ENCODE peak calls at places on chromosomes 16 and 17, in ten cellular contexts. S, W, P, Q, G, F, T, U, B and A are unnamed samples.

GRCh38 chr17:44331249-44331760 is 6.7 kb upstream of the SLC25A39 start:
- DNase-seq in S (no peak), W (peak; percentile 90), P (no peak), Q (peak; percentile 95), G (peak; percentile 57), F (peak; percentile 91), T (peak; percentile 70), U (peak; percentile 89), B (peak; percentile 84), A (no peak)

GRCh38 chr16:9053006-9053601 is 38.3 kb upstream of the HAPSTR1 start:
- DNase-seq in S (peak; percentile 56), W (peak; percentile 52), P (peak; percentile 32), Q (peak; percentile 64), G (peak; percentile 65), F (no peak), T (no peak), U (peak; percentile 73), B (peak; percentile 99), A (no peak)

GRCh38 chr16:4115209-4115940 is 867 bp downstream of the ADCY9 start:
- DNase-seq in S (peak; percentile 75), W (no peak), P (peak; percentile 49), Q (peak; percentile 86), G (peak; percentile 74), F (peak; percentile 91), T (peak; percentile 44), U (peak; percentile 76), B (peak; percentile 66), A (no peak)

GRCh38 chr16:50478773-50479149 is 69.4 kb upstream of the NKD1 start:
- DNase-seq in S (no peak), W (no peak), P (no peak), Q (no peak), G (no peak), F (peak; percentile 80), T (no peak), U (no peak), B (no peak), A (no peak)

GRCh38 chr17:12282056-12282455 is 261.4 kb downstream of the MAP2K4 start:
- DNase-seq in S (no peak), W (no peak), P (no peak), Q (peak; percentile 57), G (no peak), F (no peak), T (no peak), U (no peak), B (no peak), A (no peak)

GRCh38 chr17:50680126-50680525 is 27.6 kb downstream of the ANKRD40 start:
- DNase-seq in S (no peak), W (no peak), P (no peak), Q (no peak), G (no peak), F (peak; percentile 58), T (no peak), U (no peak), B (no peak), A (no peak)

GRCh38 chr16:87321336-87322107 is 4.3 kb upstream of the C16orf95 start:
- DNase-seq in S (no peak), W (no peak), P (no peak), Q (no peak), G (no peak), F (peak; percentile 81), T (no peak), U (no peak), B (no peak), A (no peak)

GRCh38 chr16:11004957-11005610 is 60.7 kb downstream of the CLEC16A start:
- DNase-seq in S (no peak), W (no peak), P (no peak), Q (peak; percentile 53), G (no peak), F (no peak), T (no peak), U (no peak), B (no peak), A (no peak)

GRCh38 chr17:57589151-57590034 is 155.7 kb downstream of the CCDC182 start:
- DNase-seq in S (no peak), W (no peak), P (no peak), Q (peak; percentile 50), G (no peak), F (no peak), T (no peak), U (no peak), B (no peak), A (no peak)

GRCh38 chr17:15892679-15893332 is 52.1 kb upstream of the ADORA2B start:
- DNase-seq in S (no peak), W (no peak), P (no peak), Q (no peak), G (no peak), F (peak; percentile 39), T (no peak), U (no peak), B (no peak), A (peak; percentile 32)

GRCh38 chr17:72590382-72590781 is 469.6 kb downstream of the SOX9 start:
- DNase-seq in S (no peak), W (no peak), P (no peak), Q (peak; percentile 82), G (no peak), F (no peak), T (no peak), U (no peak), B (no peak), A (no peak)

GRCh38 chr16:11852092-11852809 is 909 bp upstream of the RSL1D1 start:
- DNase-seq in S (no peak), W (peak; percentile 15), P (no peak), Q (no peak), G (no peak), F (no peak), T (no peak), U (no peak), B (no peak), A (no peak)

GRCh38 chr17:72362466-72363335 is 241.9 kb downstream of the SOX9 start:
- DNase-seq in S (no peak), W (no peak), P (no peak), Q (peak; percentile 73), G (no peak), F (no peak), T (no peak), U (no peak), B (no peak), A (no peak)

GRCh38 chr17:75588546-75589016 is 981 bp downstream of the MYO15B start:
- DNase-seq in S (peak; percentile 66), W (no peak), P (no peak), Q (no peak), G (peak; percentile 82), F (no peak), T (no peak), U (peak; percentile 76), B (no peak), A (no peak)

GRCh38 chr16:15494231-15494630 is 59.8 kb downstream of the BMERB1 start:
- DNase-seq in S (no peak), W (no peak), P (no peak), Q (peak; percentile 62), G (no peak), F (no peak), T (no peak), U (peak; percentile 37), B (no peak), A (no peak)

GRCh38 chr17:332023-332422 is 20.6 kb downstream of the RPH3AL start:
- DNase-seq in S (no peak), W (no peak), P (no peak), Q (no peak), G (peak; percentile 62), F (no peak), T (no peak), U (peak; percentile 24), B (no peak), A (no peak)
- H3K4me3 ChIP-seq in S (no peak overlapping the region), W (no peak overlapping the region), P (no peak overlapping the region), Q (no peak overlapping the region), G (peak overlapping the region; percentile 37), F (no peak overlapping the region), T (no peak overlapping the region), U (no peak overlapping the region), B (no peak overlapping the region), A (no peak overlapping the region)

DNA sequence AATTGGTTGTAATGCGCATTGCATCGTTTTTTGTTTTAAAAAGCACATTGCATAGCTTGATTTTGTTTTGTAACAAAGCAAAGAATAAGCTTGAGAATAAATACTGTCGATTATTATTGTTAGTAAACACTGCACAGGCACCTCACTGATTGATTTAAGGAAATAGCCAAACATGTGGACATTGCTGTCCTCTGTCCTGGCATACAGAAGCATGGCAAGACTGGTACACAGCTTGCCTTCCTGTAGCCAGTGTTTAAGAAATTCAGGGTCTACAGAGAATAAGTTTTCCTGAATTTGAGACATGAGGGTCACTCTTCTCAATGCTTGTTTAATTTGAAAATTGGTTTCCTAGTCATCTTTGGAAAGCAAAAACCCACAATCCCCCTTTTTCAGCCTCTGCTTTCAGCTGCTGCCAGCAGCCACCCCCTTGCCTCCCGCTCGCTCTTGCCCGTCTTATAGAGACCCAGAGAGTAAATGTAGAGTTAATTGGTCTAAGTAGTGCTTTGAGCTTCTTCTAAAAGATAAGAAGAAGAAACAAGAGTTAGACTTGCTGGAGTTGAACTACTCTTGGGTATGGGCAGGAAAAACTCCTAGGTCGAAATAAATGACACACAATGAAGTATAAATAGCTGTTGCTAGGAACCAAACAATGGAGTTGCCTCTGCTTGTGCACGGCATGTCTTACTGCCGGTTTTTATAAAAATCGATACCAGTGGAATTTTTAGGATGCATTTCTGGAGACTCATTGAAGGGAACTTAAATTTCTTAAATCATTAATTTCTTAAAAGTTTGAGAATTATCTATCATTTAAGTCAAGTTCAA is 116.6 kb downstream of the MRTFB start:
- DNase-seq in S (no peak), W (no peak), P (no peak), Q (no peak), G (no peak), F (no peak), T (no peak), U (no peak), B (no peak), A (no peak)
- H3K4me3 ChIP-seq in S (peak overlapping the region; percentile 51), W (no peak overlapping the region), P (no peak overlapping the region), Q (peak overlapping the region; percentile 77), G (peak overlapping the region; percentile 42), F (no peak overlapping the region), T (no peak overlapping the region), U (peak overlapping the region; percentile 48), B (no peak overlapping the region), A (no peak overlapping the region)

DNA sequence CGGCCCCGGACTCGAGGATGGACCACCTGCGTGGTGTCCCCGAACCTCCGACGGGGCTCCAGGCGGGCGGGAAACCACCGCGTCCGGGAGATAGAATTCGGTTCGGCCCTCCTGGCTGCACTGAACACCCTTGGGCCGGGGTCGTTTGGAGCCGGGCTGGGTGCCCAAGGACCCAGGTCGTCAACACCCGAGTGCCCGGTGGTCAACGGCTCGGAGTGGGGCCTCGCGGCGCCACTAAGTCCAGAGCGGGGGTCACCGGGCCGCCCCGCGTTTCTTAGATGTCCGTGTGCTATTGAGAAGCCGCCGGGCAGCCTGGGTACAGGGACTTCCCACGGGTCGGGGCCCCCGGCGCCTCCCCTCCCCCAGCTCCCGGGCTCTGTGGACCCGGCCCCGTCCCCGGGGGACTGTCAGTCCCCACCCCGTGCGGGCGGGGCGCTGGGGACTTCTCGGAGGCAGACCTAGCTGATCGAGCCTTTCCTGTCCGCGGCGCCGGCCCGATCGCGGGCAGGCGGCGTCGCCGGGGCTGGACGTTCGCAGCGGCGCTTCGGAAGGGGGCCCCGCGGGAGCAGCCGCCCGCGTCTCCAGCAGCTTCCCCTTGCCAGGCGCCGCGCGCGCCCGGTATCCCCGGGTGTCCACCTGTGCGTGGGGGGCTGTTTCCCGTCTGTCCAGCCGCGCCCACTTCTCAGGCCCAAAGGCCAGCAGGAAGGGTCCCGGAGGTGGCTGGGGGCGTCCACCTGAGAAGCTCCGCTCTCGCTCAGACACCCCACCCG is 655 bp upstream of the NPTX1 start:
- DNase-seq in S (no peak), W (no peak), P (no peak), Q (peak; percentile 36), G (no peak), F (no peak), T (no peak), U (no peak), B (no peak), A (no peak)
- H3K4me3 ChIP-seq in S (peak overlapping the region; percentile 42), W (no peak overlapping the region), P (no peak overlapping the region), Q (no peak overlapping the region), G (no peak overlapping the region), F (peak overlapping the region; percentile 8), T (no peak overlapping the region), U (peak overlapping the region; percentile 56), B (no peak overlapping the region), A (peak overlapping the region; percentile 49)

GRCh38 chr17:1031711-1032110 is 34.8 kb downstream of the TIMM22 start:
- DNase-seq in S (no peak), W (no peak), P (no peak), Q (no peak), G (peak; percentile 85), F (no peak), T (no peak), U (peak; percentile 78), B (peak; percentile 71), A (no peak)
- H3K4me3 ChIP-seq in S (peak overlapping the region; percentile 44), W (no peak overlapping the region), P (no peak overlapping the region), Q (no peak overlapping the region), G (peak overlapping the region; percentile 43), F (no peak overlapping the region), T (no peak overlapping the region), U (peak overlapping the region; percentile 51), B (no peak overlapping the region), A (no peak overlapping the region)